ENCODE peak calls at places on chromosomes 5 and 9, in ten cellular contexts. R, L, X, F, M, N, W, U, C and A are unnamed samples.

GRCh38 chr9:133059623-133060022 is 2.2 kb upstream of the CEL start:
- DNase-seq in R (no peak), L (no peak), X (no peak), F (no peak), M (peak; percentile 29), N (no peak), W (no peak), U (no peak), C (no peak), A (no peak)

GRCh38 chr5:63837437-63837836 is 124.8 kb downstream of the HTR1A start:
- DNase-seq in R (no peak), L (no peak), X (no peak), F (no peak), M (no peak), N (no peak), W (no peak), U (no peak), C (no peak), A (no peak)

GRCh38 chr5:177994063-177994462 is 2.0 kb downstream of the PROP1 start:
- DNase-seq in R (no peak), L (no peak), X (no peak), F (no peak), M (no peak), N (no peak), W (no peak), U (no peak), C (no peak), A (no peak)

GRCh38 chr5:158175664-158176507 is 316.9 kb upstream of the CLINT1 start:
- DNase-seq in R (peak; percentile 48), L (peak; percentile 87), X (no peak), F (no peak), M (no peak), N (no peak), W (no peak), U (no peak), C (peak; percentile 61), A (no peak)

GRCh38 chr5:147098233-147098790 is 136.5 kb upstream of the STK32A start:
- DNase-seq in R (no peak), L (peak; percentile 42), X (peak; percentile 51), F (no peak), M (peak; percentile 40), N (peak; percentile 91), W (peak; percentile 69), U (no peak), C (no peak), A (no peak)

GRCh38 chr9:7338586-7339281 is 460.8 kb downstream of the DMAC1 start:
- DNase-seq in R (no peak), L (no peak), X (no peak), F (no peak), M (no peak), N (no peak), W (no peak), U (no peak), C (no peak), A (no peak)

GRCh38 chr5:34474573-34475021 is 181.5 kb upstream of the RAI14 start:
- DNase-seq in R (no peak), L (peak; percentile 73), X (no peak), F (no peak), M (peak; percentile 49), N (peak; percentile 77), W (peak; percentile 85), U (no peak), C (no peak), A (no peak)

GRCh38 chr9:95040106-95040505 is 277.4 kb downstream of the FANCC start:
- DNase-seq in R (no peak), L (no peak), X (no peak), F (no peak), M (no peak), N (no peak), W (no peak), U (no peak), C (no peak), A (no peak)

GRCh38 chr9:116155700-116156045 is 2.1 kb downstream of the PAPPA start:
- DNase-seq in R (no peak), L (no peak), X (no peak), F (no peak), M (no peak), N (peak; percentile 31), W (no peak), U (no peak), C (no peak), A (no peak)

GRCh38 chr5:170722316-170722715 is 61.2 kb upstream of the GABRP start:
- DNase-seq in R (no peak), L (no peak), X (no peak), F (no peak), M (no peak), N (peak; percentile 56), W (no peak), U (no peak), C (no peak), A (no peak)

GRCh38 chr5:139382371-139382770 is 726 bp downstream of the SLC23A1 start:
- DNase-seq in R (no peak), L (no peak), X (no peak), F (no peak), M (peak; percentile 52), N (no peak), W (no peak), U (no peak), C (no peak), A (no peak)

GRCh38 chr9:137439158-137439714 is 1.9 kb downstream of the ENTPD8 start:
- DNase-seq in R (no peak), L (no peak), X (no peak), F (no peak), M (no peak), N (no peak), W (no peak), U (no peak), C (no peak), A (no peak)

DNA sequence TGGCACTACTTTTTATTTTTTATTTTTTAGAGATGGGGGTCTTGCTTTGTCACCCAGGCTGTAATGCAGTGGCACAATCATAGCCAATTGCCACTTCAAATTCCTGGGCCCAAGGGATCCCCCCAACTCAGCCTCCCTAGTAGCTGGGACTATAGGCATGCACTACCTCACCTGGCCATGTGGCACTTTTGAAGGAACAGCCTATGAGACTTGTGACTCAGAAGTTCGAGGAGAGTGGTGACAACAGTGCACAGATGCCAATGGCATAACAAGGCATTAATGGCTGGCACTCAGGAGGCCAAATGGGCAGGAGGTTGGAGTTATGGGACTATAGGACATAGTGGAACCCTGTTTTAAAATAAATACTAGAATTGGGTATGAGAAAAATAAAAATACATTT is 33.7 kb downstream of the ANKRD31 start:
- DNase-seq in R (no peak), L (peak; percentile 5), X (no peak), F (no peak), M (no peak), N (peak; percentile 42), W (no peak), U (no peak), C (no peak), A (no peak)
- TF ChIP-seq CTCF in R (no peak), L (no peak), X (no peak), F (no peak), M (no peak), N (peak; percentile 13), W (no peak), U (no peak), C (no peak), A (no peak)

GRCh38 chr5:111159845-111160244 is 64.3 kb upstream of the CAMK4 start:
- DNase-seq in R (no peak), L (peak; percentile 8), X (no peak), F (no peak), M (no peak), N (peak; percentile 28), W (no peak), U (no peak), C (no peak), A (no peak)
- TF ChIP-seq CTCF in R (no peak), L (no peak), X (no peak), F (no peak), M (peak; percentile 29), N (peak; percentile 19), W (no peak), U (no peak), C (no peak), A (no peak)

GRCh38 chr9:84647699-84648098 is 21.8 kb upstream of the NTRK2 start:
- DNase-seq in R (no peak), L (no peak), X (no peak), F (no peak), M (no peak), N (no peak), W (no peak), U (no peak), C (no peak), A (no peak)

DNA sequence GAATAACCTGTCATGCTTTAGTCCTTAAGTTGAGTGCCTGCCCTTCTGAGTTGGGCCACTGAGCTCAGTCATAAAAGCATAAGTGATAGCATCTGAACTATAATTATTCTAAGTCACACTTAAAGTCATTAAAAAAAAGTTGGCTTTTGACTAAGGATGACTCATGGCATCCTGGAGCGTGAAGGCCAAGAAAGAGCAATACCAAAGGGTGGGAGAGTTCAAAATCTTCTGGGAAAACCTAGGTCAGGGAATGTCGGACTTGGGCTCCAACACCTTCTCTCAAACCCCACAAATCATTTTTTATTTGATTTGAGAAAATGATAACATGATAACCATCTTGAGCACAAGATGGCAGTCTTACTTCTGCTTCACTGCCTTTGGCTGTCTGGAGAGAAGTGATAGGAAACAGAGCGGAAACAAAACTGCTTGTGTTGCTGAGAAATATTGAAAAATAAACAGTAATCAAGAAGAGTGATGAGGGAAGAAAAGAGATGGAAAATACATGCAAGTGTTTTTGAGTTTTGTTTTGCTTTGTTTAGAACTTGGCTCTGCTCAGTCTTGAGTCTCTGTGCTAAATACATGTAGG is 16.9 kb upstream of the NTRK2 start:
- DNase-seq in R (no peak), L (no peak), X (no peak), F (no peak), M (no peak), N (no peak), W (no peak), U (no peak), C (no peak), A (no peak)
- TF ChIP-seq CTCF in R (no peak), L (no peak), X (no peak), F (peak; percentile 64), M (no peak), N (peak; percentile 13), W (no peak), U (no peak), C (no peak), A (no peak)

GRCh38 chr9:121173501-121173900 is 28.2 kb downstream of the RAB14 start:
- DNase-seq in R (no peak), L (no peak), X (no peak), F (no peak), M (no peak), N (no peak), W (no peak), U (no peak), C (no peak), A (no peak)

GRCh38 chr9:121168052-121168451 is 33.6 kb downstream of the RAB14 start:
- DNase-seq in R (no peak), L (no peak), X (no peak), F (no peak), M (no peak), N (no peak), W (no peak), U (no peak), C (no peak), A (no peak)

GRCh38 chr9:121172726-121173487 is 28.8 kb downstream of the RAB14 start:
- DNase-seq in R (no peak), L (no peak), X (no peak), F (no peak), M (no peak), N (no peak), W (no peak), U (no peak), C (no peak), A (no peak)

GRCh38 chr9:121171236-121171635 is 30.4 kb downstream of the RAB14 start:
- DNase-seq in R (no peak), L (no peak), X (no peak), F (no peak), M (no peak), N (no peak), W (no peak), U (no peak), C (no peak), A (no peak)

GRCh38 chr9:121169094-121169601 is 32.5 kb downstream of the RAB14 start:
- DNase-seq in R (no peak), L (peak; percentile 31), X (no peak), F (no peak), M (peak; percentile 20), N (peak; percentile 27), W (peak; percentile 48), U (no peak), C (no peak), A (no peak)
- TF ChIP-seq CTCF in R (peak; percentile 7), L (peak; percentile 56), X (peak; percentile 59), F (no peak), M (peak; percentile 69), N (peak; percentile 48), W (peak; percentile 68), U (peak; percentile 66), C (no peak), A (peak; percentile 43)